ENCODE peak calls at places on chromosomes 1 and 21, in five cellular contexts. K, P, I, W and O are unnamed samples.

GRCh38 chr1:41580021-41580420 is 95.5 kb upstream of the EDN2 start:
- DNase-seq in I (no peak), W (no peak), P (no peak), K (no peak), O (no peak)

GRCh38 chr1:2030076-2030870 is 11.1 kb downstream of the GABRD start:
- DNase-seq in K (no peak), I (no peak), W (no peak), P (no peak), O (no peak)

GRCh38 chr1:147292635-147293251 is 50.3 kb downstream of the CHD1L start:
- DNase-seq in P (no peak), W (no peak), K (no peak), I (no peak), O (no peak)

GRCh38 chr21:21210552-21210951 is 212.3 kb downstream of the NCAM2 start:
- DNase-seq in W (no peak), K (no peak), I (no peak), P (no peak), O (no peak)

GRCh38 chr1:7290971-7291970 is 479.8 kb upstream of the VAMP3 start:
- DNase-seq in P (no peak), K (peak; percentile 31), I (peak; percentile 87), W (no peak), O (no peak)

GRCh38 chr1:203402609-203403337 is 51.9 kb upstream of the FMOD start:
- DNase-seq in W (no peak), P (no peak), K (no peak), I (peak; percentile 90), O (no peak)

GRCh38 chr1:111888740-111889376 is 100.6 kb downstream of the KCND3 start:
- DNase-seq in P (no peak), K (no peak), W (no peak), I (no peak), O (no peak)

GRCh38 chr1:222632749-222633148 is 14.9 kb downstream of the MIA3 start:
- DNase-seq in K (no peak), W (no peak), I (no peak), P (no peak), O (no peak)

GRCh38 chr1:63454269-63454668 is 68.8 kb downstream of the ITGB3BP start:
- DNase-seq in I (no peak), K (no peak), W (no peak), P (no peak), O (no peak)

GRCh38 chr1:38154089-38154470 is 107.5 kb upstream of the POU3F1 start:
- DNase-seq in W (no peak), P (no peak), K (no peak), I (no peak), O (no peak)

GRCh38 chr21:36551731-36552457 is 72.0 kb upstream of the CLDN14 start:
- DNase-seq in K (no peak), W (no peak), I (no peak), P (no peak), O (no peak)

GRCh38 chr1:52925571-52926005 is 1.5 kb upstream of the SCP2 start:
- DNase-seq in P (no peak), K (peak; percentile 79), W (no peak), I (no peak), O (no peak)

GRCh38 chr1:162954824-162955223 is 93.8 kb upstream of the CCDC190 start:
- DNase-seq in P (no peak), I (no peak), W (no peak), K (no peak), O (no peak)

GRCh38 chr1:113389953-113390834 is at the start of gene MAGI3:
- DNase-seq in W (peak; percentile 98), I (peak; percentile 99), P (peak; percentile 99), K (peak; percentile 98), O (peak; percentile 98)
- TF ChIP-seq POLR2A in W (peak; percentile 94), I (peak; percentile 38), P (peak; percentile 95), K (peak; percentile 93), O (peak; percentile 74)

GRCh38 chr1:155933591-155934096 is 569 bp downstream of the KHDC4 start:
- DNase-seq in I (no peak), W (no peak), K (no peak), P (no peak), O (no peak)

GRCh38 chr1:155931332-155932038 is 2.7 kb downstream of the KHDC4 start:
- DNase-seq in I (no peak), K (no peak), P (peak; percentile 70), W (no peak), O (no peak)

GRCh38 chr1:155932487-155932886 is 1.7 kb downstream of the KHDC4 start:
- DNase-seq in P (no peak), W (no peak), I (no peak), K (no peak), O (no peak)

GRCh38 chr1:155934097-155934932 is at the start of gene KHDC4:
- DNase-seq in K (peak; percentile 96), W (peak; percentile 93), P (peak; percentile 94), I (peak; percentile 99), O (peak; percentile 97)

GRCh38 chr1:155932085-155932484 is 2.1 kb downstream of the KHDC4 start:
- DNase-seq in W (no peak), I (no peak), K (no peak), P (no peak), O (no peak)
- H3K4me3 ChIP-seq in W (no peak overlapping the region), I (no peak overlapping the region), K (no peak overlapping the region), P (no peak overlapping the region), O (peak overlapping the region; percentile 30)

DNA sequence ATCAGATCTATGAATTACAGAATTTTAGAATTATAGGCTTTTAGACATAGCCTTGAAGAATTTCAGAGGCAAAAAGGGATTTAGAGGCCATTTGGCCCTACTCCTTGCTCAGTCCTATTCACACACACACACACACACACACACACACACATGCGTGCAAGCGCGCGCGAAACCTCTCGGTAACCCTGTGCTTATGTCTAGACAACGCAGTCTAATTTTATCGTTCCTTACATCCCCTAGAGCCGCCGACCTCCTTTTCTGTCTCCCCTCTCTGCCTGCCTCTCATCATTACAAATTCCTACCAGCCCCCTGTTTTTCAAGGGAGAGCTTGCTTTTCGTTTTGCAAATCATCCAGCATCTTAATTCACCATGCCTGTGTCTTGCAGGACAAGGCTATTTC is 252.1 kb downstream of the FOXD2 start:
- DNase-seq in W (no peak), I (no peak), K (no peak), P (no peak), O (peak; percentile 20)
- H3K27me3 ChIP-seq in W (no peaks in the 10 kb centered on the region), I (peaks cover 62% of the 10 kb centered on the region), K (peaks cover 7% of the 10 kb centered on the region), P (no peaks in the 10 kb centered on the region), O (peaks cover 46% of the 10 kb centered on the region)

GRCh38 chr1:160359559-160360226 is 7.2 kb upstream of the NHLH1 start:
- DNase-seq in P (no peak), W (no peak), I (no peak), K (no peak), O (no peak)
- TF ChIP-seq POLR2A in P (no peak), W (no peak), I (no peak), K (no peak), O (no peak)

GRCh38 chr1:206116873-206117150 is 376 bp downstream of the AVPR1B start:
- DNase-seq in W (no peak), P (no peak), K (no peak), I (no peak), O (no peak)
- H3K4me3 ChIP-seq in W (no peak overlapping the region), P (peak overlapping the region; percentile 43), K (no peak overlapping the region), I (peak overlapping the region; percentile 58), O (peak overlapping the region; percentile 59)